ENCODE peak calls at places on chromosome 12, in seven cellular contexts. Y, L, A, U, C, M and N are unnamed samples.

GRCh38 chr12:59874781-59875180 is 279.0 kb downstream of the SLC16A7 start:
- DNase-seq in L (peak), U (no peak), C (no peak), Y (no peak), M (no peak), A (no peak), N (no peak)

GRCh38 chr12:122932207-122932606 is 34.1 kb downstream of the ABCB9 start:
- DNase-seq in L (no peak), U (no peak), Y (no peak), A (no peak), C (no peak), M (no peak), N (no peak)

GRCh38 chr12:92445253-92446081 is 257.3 kb upstream of the PLEKHG7 start:
- DNase-seq in C (no peak), M (no peak), L (no peak), U (no peak), A (no peak), Y (no peak), N (peak)

GRCh38 chr12:127362121-127362520 is 904.8 kb upstream of the TMEM132C start:
- DNase-seq in L (no peak), Y (no peak), U (no peak), C (no peak), M (no peak), A (no peak), N (no peak)

GRCh38 chr12:79634957-79635471 is 55.8 kb downstream of the PAWR start:
- DNase-seq in L (no peak), Y (no peak), C (no peak), A (no peak), U (no peak), M (no peak), N (no peak)

GRCh38 chr12:21265932-21266331 is 68.8 kb downstream of the SLCO1A2 start:
- DNase-seq in Y (no peak), U (no peak), M (no peak), A (no peak), C (no peak), L (no peak), N (no peak)

GRCh38 chr12:77190022-77190421 is 124.7 kb upstream of the E2F7 start:
- DNase-seq in U (no peak), C (no peak), M (no peak), L (peak), Y (no peak), A (no peak), N (no peak)

GRCh38 chr12:84913151-84913550 is 552 bp upstream of the SLC6A15 start:
- DNase-seq in L (no peak), A (no peak), U (no peak), Y (no peak), C (no peak), M (peak), N (no peak)

GRCh38 chr12:124006582-124007170 is 33.7 kb downstream of the ZNF664 start:
- DNase-seq in L (no peak), C (peak), U (no peak), A (no peak), M (no peak), Y (no peak), N (no peak)

GRCh38 chr12:27779416-27779815 is 617 bp upstream of the KLHL42 start:
- DNase-seq in U (peak), C (no peak), L (no peak), Y (no peak), A (peak), M (no peak), N (no peak)

GRCh38 chr12:27778206-27778605 is 1.8 kb upstream of the KLHL42 start:
- DNase-seq in U (no peak), C (no peak), L (no peak), Y (no peak), M (no peak), A (no peak), N (no peak)

GRCh38 chr12:27781680-27782079 is 1.6 kb upstream of the MANSC4 start:
- DNase-seq in C (no peak), Y (no peak), L (peak), A (no peak), M (no peak), U (no peak), N (no peak)

GRCh38 chr12:27780612-27781408 is 774 bp upstream of the MANSC4 start:
- DNase-seq in Y (no peak), A (peak), L (peak), C (peak), U (peak), M (peak), N (no peak)

DNA sequence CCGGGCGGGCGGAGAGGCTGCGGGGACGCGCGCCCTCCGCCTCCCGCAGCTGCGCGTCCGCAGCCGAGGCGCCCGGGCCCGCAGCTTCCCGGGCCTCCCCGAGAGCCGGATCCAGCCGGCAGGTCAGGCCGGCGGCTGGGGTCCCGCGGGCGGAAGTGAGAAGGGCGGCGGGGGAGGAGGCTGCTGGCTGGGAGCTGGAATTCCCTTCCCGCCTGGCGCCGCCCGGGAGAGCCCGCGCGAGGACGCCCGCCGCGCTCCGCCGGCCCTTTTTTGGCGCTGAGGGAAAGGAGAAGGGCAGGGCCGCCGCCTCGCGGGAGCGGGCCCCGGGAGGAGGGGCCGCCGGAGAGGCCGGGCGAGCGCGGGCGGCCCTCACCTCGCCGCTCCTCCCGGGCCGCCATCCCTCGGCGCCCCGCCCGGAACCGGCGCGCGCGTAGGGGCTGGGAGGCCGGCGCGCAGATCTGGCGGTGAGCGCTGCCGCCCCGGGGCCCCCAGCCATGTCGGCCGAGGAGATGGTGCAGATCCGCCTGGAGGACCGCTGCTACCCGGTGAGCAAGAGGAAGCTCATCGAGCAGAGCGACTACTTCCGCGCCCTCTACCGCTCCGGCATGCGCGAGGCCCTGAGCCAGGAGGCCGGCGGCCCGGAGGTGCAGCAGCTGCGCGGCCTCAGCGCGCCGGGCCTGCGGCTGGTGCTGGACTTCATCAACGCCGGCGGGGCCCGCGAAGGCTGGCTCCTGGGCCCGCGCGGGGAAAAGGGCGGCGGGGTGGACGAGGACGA is at the start of the genes KLHL42 and MANSC4:
- DNase-seq in M (peak), U (peak), A (peak), Y (no peak), L (peak), C (peak), N (no peak)
- TF ChIP-seq CEBPB in M (no peak), U (no peak), A (no peak), Y (no peak), L (no peak), C (no peak), N (no peak)

GRCh38 chr12:20150835-20151234 is 217.5 kb upstream of the PDE3A start:
- DNase-seq in L (no peak), U (no peak), Y (no peak), M (no peak), C (no peak), A (no peak), N (no peak)
- TF ChIP-seq CEBPB in L (no peak), U (no peak), Y (no peak), M (no peak), C (no peak), A (no peak), N (no peak)

DNA sequence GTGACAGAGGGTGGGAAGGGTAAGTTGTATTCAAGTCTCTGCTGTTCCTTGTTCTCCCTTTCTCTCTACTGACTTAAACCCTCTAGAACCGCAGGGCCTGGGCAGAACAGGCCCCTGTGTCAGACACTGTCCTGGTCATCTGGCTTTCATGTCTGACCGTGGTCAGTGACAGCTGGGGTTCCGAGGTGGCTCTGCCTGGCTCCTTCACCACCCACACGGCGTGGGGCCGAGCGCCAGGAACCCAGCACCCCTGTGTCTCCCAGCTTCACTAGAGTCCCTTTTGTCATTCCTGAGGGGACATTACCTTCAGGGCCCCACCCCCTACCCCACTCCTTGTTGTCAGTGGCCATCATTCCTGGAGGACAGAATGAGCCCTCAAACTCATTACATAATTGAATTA is 168.9 kb downstream of the ADGRD1 start:
- DNase-seq in Y (no peak), U (no peak), C (no peak), M (no peak), L (no peak), A (no peak), N (no peak)
- TF ChIP-seq CEBPB in Y (no peak), U (no peak), C (no peak), M (no peak), L (no peak), A (no peak), N (no peak)

DNA sequence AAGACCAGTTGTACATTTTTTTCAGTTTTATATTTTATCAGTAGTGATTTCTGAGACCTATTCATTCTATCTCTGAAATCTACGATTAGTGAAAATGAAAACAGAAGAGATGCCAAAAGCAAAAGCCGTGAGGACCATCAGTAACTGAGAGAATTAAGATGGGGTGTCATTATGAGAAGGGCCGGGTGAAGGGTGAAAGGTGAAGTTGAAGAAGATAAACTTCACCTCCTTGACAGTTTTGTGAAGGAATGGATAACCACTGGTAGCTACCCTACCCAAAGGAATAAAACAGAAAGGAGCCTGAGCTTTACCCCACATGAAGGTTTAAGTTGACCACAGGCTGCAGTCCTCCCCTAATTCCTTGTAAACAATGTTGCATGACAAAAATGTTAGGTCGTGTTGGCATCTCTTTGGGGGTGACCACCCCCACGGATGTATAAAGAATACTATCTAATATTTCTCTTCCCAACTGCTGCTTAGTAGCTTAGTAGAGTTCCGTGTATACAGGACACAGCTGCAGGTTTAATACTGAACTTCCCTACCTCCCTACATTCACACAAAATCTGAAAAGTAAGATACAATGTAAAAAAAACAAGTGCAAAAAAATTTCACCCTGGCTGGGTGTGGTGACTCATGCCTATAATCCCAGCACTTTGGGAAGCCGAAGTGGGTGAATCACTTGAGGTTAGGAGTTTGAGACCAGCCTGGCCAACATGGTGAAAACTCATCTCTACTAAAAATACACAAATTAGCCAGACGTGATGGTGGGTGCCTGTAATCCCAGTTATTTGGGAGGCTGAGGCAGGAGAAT is 23.9 kb downstream of the GPR19 start:
- DNase-seq in Y (no peak), A (no peak), M (no peak), L (peak), C (no peak), U (no peak), N (no peak)
- TF ChIP-seq CEBPB in Y (no peak), A (no peak), M (no peak), L (no peak), C (no peak), U (no peak), N (no peak)

DNA sequence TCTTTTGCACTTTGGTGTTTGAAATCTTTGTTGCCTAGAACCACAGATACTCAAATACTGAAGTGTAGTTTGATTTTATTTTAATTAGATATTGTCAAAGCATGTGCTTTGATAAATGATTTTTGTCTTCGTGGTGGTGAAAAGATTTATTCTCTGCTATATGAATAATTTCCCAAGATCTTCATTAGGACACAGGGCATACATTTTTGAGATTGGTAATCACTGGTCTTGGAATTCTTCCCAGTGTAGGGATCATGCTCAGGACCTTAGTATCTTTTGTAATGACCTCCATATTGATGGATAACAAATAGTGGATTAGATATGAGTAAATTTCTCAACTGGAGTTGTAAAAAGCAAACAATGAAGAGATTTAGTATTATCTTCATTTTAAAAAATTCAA is 28.2 kb downstream of the TBK1 start:
- DNase-seq in U (no peak), A (no peak), L (peak), Y (no peak), C (no peak), M (no peak), N (no peak)
- TF ChIP-seq CEBPB in U (no peak), A (no peak), L (no peak), Y (no peak), C (no peak), M (no peak), N (no peak)